ENCODE peak calls at places on chromosomes 6 and 20, in four cellular contexts. One of them, this sample, is unnamed. For H3K27me3 and H3K4me1, the result is how much of the 10 kb centered on the place peaks cover.

GRCh38 chr6:142558785-142559184 is 257.0 kb downstream of the ADGRG6 start:
- DNase-seq in neuronal stem cell: no peak
- DNase-seq in endodermal cell: no peak
- DNase-seq in cardiac muscle cell: no peak
- DNase-seq in this sample: no peak

GRCh38 chr20:31717478-31717946 is 5.2 kb downstream of the BCL2L1 start:
- DNase-seq in neuronal stem cell: no peak
- DNase-seq in endodermal cell: no peak
- DNase-seq in cardiac muscle cell: no peak
- DNase-seq in this sample: no peak

GRCh38 chr20:53847118-53847842 is 223.1 kb downstream of the BCAS1 start:
- DNase-seq in neuronal stem cell: no peak
- DNase-seq in endodermal cell: no peak
- DNase-seq in cardiac muscle cell: no peak
- DNase-seq in this sample: no peak

GRCh38 chr6:135537782-135538301 is 40.3 kb upstream of the AHI1 start:
- DNase-seq in neuronal stem cell: no peak
- DNase-seq in endodermal cell: peak
- DNase-seq in cardiac muscle cell: no peak
- DNase-seq in this sample: no peak

GRCh38 chr20:33404281-33404680 is 3.0 kb upstream of the CDK5RAP1 start:
- DNase-seq in neuronal stem cell: no peak
- DNase-seq in endodermal cell: no peak
- DNase-seq in cardiac muscle cell: no peak
- DNase-seq in this sample: no peak

GRCh38 chr6:67717281-67717680 is 917.8 kb upstream of the ADGRB3 start:
- DNase-seq in neuronal stem cell: no peak
- DNase-seq in endodermal cell: no peak
- DNase-seq in cardiac muscle cell: no peak
- DNase-seq in this sample: no peak

GRCh38 chr6:7881765-7882500 is 28.7 kb downstream of the TXNDC5 start:
- DNase-seq in neuronal stem cell: no peak
- DNase-seq in endodermal cell: no peak
- DNase-seq in cardiac muscle cell: no peak
- DNase-seq in this sample: no peak

GRCh38 chr20:40980828-40981310 is 47.8 kb upstream of the TOP1 start:
- DNase-seq in neuronal stem cell: no peak
- DNase-seq in endodermal cell: no peak
- DNase-seq in cardiac muscle cell: no peak
- DNase-seq in this sample: no peak

GRCh38 chr6:122788663-122789062 is 395 bp upstream of the SMPDL3A start:
- DNase-seq in neuronal stem cell: no peak
- DNase-seq in endodermal cell: no peak
- DNase-seq in cardiac muscle cell: peak
- DNase-seq in this sample: no peak

GRCh38 chr6:106133040-106133439 is 46.9 kb downstream of the PRDM1 start:
- DNase-seq in neuronal stem cell: no peak
- DNase-seq in endodermal cell: no peak
- DNase-seq in cardiac muscle cell: no peak
- DNase-seq in this sample: peak

GRCh38 chr6:156849806-156850205 is 72.6 kb downstream of the ARID1B start:
- DNase-seq in neuronal stem cell: no peak
- DNase-seq in endodermal cell: no peak
- DNase-seq in cardiac muscle cell: peak
- DNase-seq in this sample: no peak

GRCh38 chr20:45408646-45409213 is 641 bp downstream of the DBNDD2 start:
- DNase-seq in neuronal stem cell: no peak
- DNase-seq in endodermal cell: no peak
- DNase-seq in cardiac muscle cell: no peak
- DNase-seq in this sample: no peak

GRCh38 chr6:112475083-112475482 is 128.0 kb downstream of the RFPL4B start:
- DNase-seq in neuronal stem cell: no peak
- DNase-seq in endodermal cell: no peak
- DNase-seq in cardiac muscle cell: no peak
- DNase-seq in this sample: no peak

GRCh38 chr20:4794846-4795245 is 73.1 kb downstream of the PRND start:
- DNase-seq in neuronal stem cell: no peak
- DNase-seq in endodermal cell: no peak
- DNase-seq in cardiac muscle cell: no peak
- DNase-seq in this sample: no peak

GRCh38 chr6:9140181-9140580 is 704.8 kb upstream of the SLC35B3 start:
- DNase-seq in neuronal stem cell: no peak
- DNase-seq in endodermal cell: no peak
- DNase-seq in cardiac muscle cell: no peak
- DNase-seq in this sample: peak
- H3K27ac ChIP-seq in neuronal stem cell: no peak
- H3K27ac ChIP-seq in endodermal cell: no peak
- H3K27ac ChIP-seq in cardiac muscle cell: no peak
- H3K27ac ChIP-seq in this sample: no peak

GRCh38 chr6:116483616-116484015 is 22.4 kb downstream of the CALHM6 start:
- DNase-seq in neuronal stem cell: no peak
- DNase-seq in endodermal cell: no peak
- DNase-seq in cardiac muscle cell: no peak
- DNase-seq in this sample: no peak

GRCh38 chr6:116485786-116486185 is 24.6 kb downstream of the CALHM6 start:
- DNase-seq in neuronal stem cell: no peak
- DNase-seq in endodermal cell: no peak
- DNase-seq in cardiac muscle cell: no peak
- DNase-seq in this sample: no peak

DNA sequence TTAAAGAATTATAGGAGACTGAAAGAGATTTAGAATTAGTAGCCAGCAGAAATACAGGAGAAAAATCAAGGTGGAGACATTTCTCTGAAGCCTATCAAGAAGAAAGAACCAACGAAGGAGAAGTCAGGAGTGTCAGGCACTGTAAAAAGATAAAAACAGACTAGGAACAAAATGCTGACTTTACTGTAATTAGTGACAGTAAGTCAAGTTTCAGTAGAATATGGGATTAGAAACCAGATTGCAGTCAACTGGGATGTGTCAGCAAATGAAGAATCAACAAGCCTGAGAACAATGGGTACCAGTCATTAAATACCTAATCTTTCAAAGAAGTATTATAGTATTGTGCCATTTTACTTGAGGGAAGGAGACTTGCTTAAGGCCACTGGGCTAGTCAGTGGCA is 21.6 kb downstream of the CALHM6 start:
- DNase-seq in neuronal stem cell: no peak
- DNase-seq in endodermal cell: no peak
- DNase-seq in cardiac muscle cell: no peak
- DNase-seq in this sample: no peak
- H3K27me3 ChIP-seq in neuronal stem cell: under half
- H3K27me3 ChIP-seq in endodermal cell: under half
- H3K27me3 ChIP-seq in cardiac muscle cell: under half
- H3K27me3 ChIP-seq in this sample: under half

GRCh38 chr6:3729603-3730344 is 21.7 kb downstream of the PXDC1 start:
- DNase-seq in neuronal stem cell: no peak
- DNase-seq in endodermal cell: peak
- DNase-seq in cardiac muscle cell: no peak
- DNase-seq in this sample: no peak
- H3K4me1 ChIP-seq in neuronal stem cell: under half
- H3K4me1 ChIP-seq in endodermal cell: under half
- H3K4me1 ChIP-seq in cardiac muscle cell: under half
- H3K4me1 ChIP-seq in this sample: under half

GRCh38 chr6:30940361-30941001 is at the start of gene MUCL3:
- DNase-seq in neuronal stem cell: no peak
- DNase-seq in endodermal cell: no peak
- DNase-seq in cardiac muscle cell: no peak
- DNase-seq in this sample: no peak

GRCh38 chr6:30935018-30935417 is 3.0 kb upstream of the SFTA2 start:
- DNase-seq in neuronal stem cell: no peak
- DNase-seq in endodermal cell: no peak
- DNase-seq in cardiac muscle cell: no peak
- DNase-seq in this sample: no peak

GRCh38 chr6:30937265-30937664 is 3.5 kb upstream of the MUCL3 start:
- DNase-seq in neuronal stem cell: no peak
- DNase-seq in endodermal cell: no peak
- DNase-seq in cardiac muscle cell: no peak
- DNase-seq in this sample: no peak

GRCh38 chr6:30939473-30939872 is 1.3 kb upstream of the MUCL3 start:
- DNase-seq in neuronal stem cell: no peak
- DNase-seq in endodermal cell: no peak
- DNase-seq in cardiac muscle cell: no peak
- DNase-seq in this sample: no peak

GRCh38 chr6:30938730-30939129 is 2.0 kb upstream of the MUCL3 start:
- DNase-seq in neuronal stem cell: no peak
- DNase-seq in endodermal cell: no peak
- DNase-seq in cardiac muscle cell: no peak
- DNase-seq in this sample: no peak
- H3K27ac ChIP-seq in neuronal stem cell: no peak
- H3K27ac ChIP-seq in endodermal cell: no peak
- H3K27ac ChIP-seq in cardiac muscle cell: no peak
- H3K27ac ChIP-seq in this sample: no peak